ENCODE peak calls at places on chromosome 21, in eight cellular contexts. Q, L, R, S, O, G, X and K are unnamed samples.
A peak's percentile ranks its signal among the peaks of the same experiment; 100 is the strongest.

GRCh38 chr21:43772368-43772870 is 3.7 kb downstream of the CSTB start:
- DNase-seq in Q (no peak), L (no peak), R (no peak), S (no peak), O (no peak), G (peak; percentile 65), X (no peak), K (no peak)

GRCh38 chr21:44765231-44766013 is 36.2 kb downstream of the UBE2G2 start:
- DNase-seq in Q (no peak), L (no peak), R (no peak), S (peak; percentile 34), O (no peak), G (no peak), X (no peak), K (no peak)

GRCh38 chr21:46425566-46425965 is 33.1 kb upstream of the DIP2A start:
- DNase-seq in Q (no peak), L (no peak), R (no peak), S (no peak), O (no peak), G (no peak), X (no peak), K (no peak)

GRCh38 chr21:45248893-45249381 is 38.8 kb downstream of the POFUT2 start:
- DNase-seq in Q (peak; percentile 3), L (no peak), R (no peak), S (peak; percentile 42), O (no peak), G (peak; percentile 71), X (no peak), K (no peak)

GRCh38 chr21:45262616-45263015 is 25.1 kb downstream of the POFUT2 start:
- DNase-seq in Q (peak; percentile 3), L (no peak), R (no peak), S (no peak), O (no peak), G (peak; percentile 34), X (no peak), K (no peak)

GRCh38 chr21:28516996-28517592 is 475.6 kb downstream of the LTN1 start:
- DNase-seq in Q (peak; percentile 44), L (peak; percentile 75), R (peak; percentile 33), S (peak; percentile 58), O (peak; percentile 65), G (peak; percentile 96), X (peak; percentile 70), K (peak; percentile 22)

GRCh38 chr21:17195965-17196364 is 316.9 kb upstream of the CXADR start:
- DNase-seq in Q (no peak), L (no peak), R (no peak), S (no peak), O (no peak), G (no peak), X (no peak), K (no peak)

GRCh38 chr21:36923270-36923669 is 43.2 kb downstream of the HLCS start:
- DNase-seq in Q (no peak), L (no peak), R (no peak), S (no peak), O (no peak), G (no peak), X (no peak), K (no peak)

GRCh38 chr21:28375708-28376385 is 616.8 kb downstream of the LTN1 start:
- DNase-seq in Q (no peak), L (no peak), R (no peak), S (peak; percentile 95), O (no peak), G (no peak), X (no peak), K (peak; percentile 90)

GRCh38 chr21:14057313-14057712 is 153.4 kb downstream of the LIPI start:
- DNase-seq in Q (no peak), L (no peak), R (no peak), S (no peak), O (no peak), G (no peak), X (no peak), K (no peak)
- TF ChIP-seq CTCF in Q (no peak), L (no peak), R (no peak), S (no peak), O (no peak), G (no peak), X (no peak), K (no peak)

GRCh38 chr21:41043008-41043407 is 125.0 kb upstream of the BACE2 start:
- DNase-seq in Q (no peak), L (no peak), R (no peak), S (no peak), O (no peak), G (no peak), X (no peak), K (no peak)

GRCh38 chr21:41048141-41048540 is 119.8 kb upstream of the BACE2 start:
- DNase-seq in Q (no peak), L (no peak), R (no peak), S (no peak), O (no peak), G (no peak), X (no peak), K (no peak)

GRCh38 chr21:41048636-41049035 is 119.3 kb upstream of the BACE2 start:
- DNase-seq in Q (no peak), L (no peak), R (no peak), S (no peak), O (no peak), G (no peak), X (no peak), K (no peak)

DNA sequence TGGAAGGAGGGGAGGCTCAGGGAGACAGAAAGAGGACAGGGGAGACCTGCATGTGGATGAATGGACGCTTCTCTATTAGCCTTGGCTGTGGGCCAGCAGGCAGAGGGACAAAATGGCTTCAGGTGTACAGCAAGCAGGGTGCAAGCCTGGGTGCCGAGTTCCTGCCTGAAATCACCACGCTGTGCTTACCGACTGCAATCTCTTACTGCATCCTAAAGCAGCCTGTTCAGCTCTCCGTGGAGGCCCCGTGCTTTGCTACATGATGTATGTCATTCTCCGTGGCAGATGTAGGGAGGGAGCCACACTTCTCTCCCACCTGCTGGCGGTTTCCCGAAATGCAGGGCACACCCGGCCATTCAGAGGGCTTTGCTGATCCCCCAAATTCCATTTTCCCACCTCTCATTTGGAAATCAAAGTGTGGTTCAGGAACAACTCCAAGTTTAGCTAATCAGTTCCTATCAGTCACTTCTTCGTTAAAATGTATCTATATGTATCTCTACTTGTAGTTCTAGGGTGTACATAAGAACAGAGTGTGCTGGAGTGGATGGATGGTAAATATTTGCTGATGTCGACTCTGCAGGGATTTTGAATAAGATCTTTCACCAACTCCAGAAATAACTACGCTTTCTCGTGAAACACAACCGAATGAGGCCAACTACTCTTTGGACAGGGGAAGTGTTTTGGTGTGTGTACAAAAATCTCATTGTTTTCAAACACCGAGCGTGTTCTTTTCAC is 122.3 kb upstream of the BACE2 start:
- DNase-seq in Q (peak; percentile 82), L (peak; percentile 74), R (no peak), S (no peak), O (no peak), G (peak; percentile 85), X (peak; percentile 9), K (no peak)
- TF ChIP-seq CTCF in Q (peak; percentile 44), L (peak; percentile 80), R (no peak), S (no peak), O (peak; percentile 46), G (peak; percentile 80), X (peak; percentile 79), K (peak; percentile 50)

GRCh38 chr21:39911792-39912191 is 44.6 kb downstream of the PCP4 start:
- DNase-seq in Q (no peak), L (no peak), R (no peak), S (no peak), O (no peak), G (peak; percentile 11), X (no peak), K (no peak)

GRCh38 chr21:39913651-39914145 is 46.5 kb downstream of the PCP4 start:
- DNase-seq in Q (no peak), L (no peak), R (no peak), S (no peak), O (no peak), G (no peak), X (no peak), K (no peak)

GRCh38 chr21:39908265-39908923 is 41.2 kb downstream of the PCP4 start:
- DNase-seq in Q (no peak), L (no peak), R (no peak), S (no peak), O (no peak), G (peak; percentile 80), X (no peak), K (no peak)

GRCh38 chr21:39915881-39916280 is 48.6 kb downstream of the PCP4 start:
- DNase-seq in Q (no peak), L (no peak), R (no peak), S (peak; percentile 0), O (no peak), G (no peak), X (no peak), K (no peak)

DNA sequence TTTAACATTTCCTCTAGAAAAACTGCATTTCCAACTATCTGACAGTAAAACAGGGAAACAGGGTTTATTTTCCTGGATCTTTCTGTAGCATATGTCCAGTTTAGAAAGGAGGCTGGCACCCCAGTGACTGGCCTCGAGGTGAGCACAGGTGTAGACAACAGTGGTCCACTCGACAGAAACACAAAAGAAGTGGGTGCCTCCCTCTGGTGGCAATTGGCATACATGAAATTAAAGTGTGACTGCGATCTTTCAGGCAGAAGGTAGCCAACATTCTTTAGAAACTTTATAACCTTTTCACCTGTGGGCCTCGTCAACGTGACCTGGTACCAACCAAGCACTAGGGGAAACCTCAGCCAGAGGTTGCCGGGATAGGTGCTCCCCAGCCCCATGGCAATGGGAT is 44.0 kb downstream of the PCP4 start:
- DNase-seq in Q (no peak), L (no peak), R (no peak), S (no peak), O (no peak), G (peak; percentile 56), X (no peak), K (no peak)
- TF ChIP-seq CTCF in Q (peak; percentile 26), L (no peak), R (no peak), S (no peak), O (peak; percentile 17), G (peak; percentile 73), X (peak; percentile 20), K (no peak)

GRCh38 chr21:32099812-32100416 is 178.9 kb downstream of the MIS18A start:
- DNase-seq in Q (no peak), L (no peak), R (no peak), S (no peak), O (no peak), G (peak; percentile 56), X (no peak), K (no peak)
- TF ChIP-seq CTCF in Q (no peak), L (no peak), R (no peak), S (no peak), O (no peak), G (peak; percentile 62), X (peak; percentile 32), K (no peak)

GRCh38 chr21:42009018-42009830 is 936 bp downstream of the ZBTB21 start:
- DNase-seq in Q (peak; percentile 27), L (peak; percentile 61), R (peak; percentile 33), S (peak; percentile 41), O (peak; percentile 50), G (peak; percentile 78), X (no peak), K (peak; percentile 42)
- TF ChIP-seq CTCF in Q (peak; percentile 23), L (no peak), R (peak; percentile 19), S (no peak), O (peak; percentile 54), G (peak; percentile 46), X (no peak), K (peak; percentile 38)